ENCODE peak calls at places on chromosomes 5 and 9, in eight cellular contexts. M is Peyer's patch, P is HCT116, F is thyroid gland, I is IMR-90, Y is A549, R is GM12878, D is right lobe of liver. B is an unnamed sample.

GRCh38 chr9:37026085-37026935 is 7.8 kb downstream of the PAX5 start:
- DNase-seq in M (no peak), P (no peak), F (no peak), I (no peak), Y (no peak), R (no peak), D (no peak), B (no peak)

GRCh38 chr5:122019936-122020590 is 58.0 kb downstream of the LOX start:
- DNase-seq in M (no peak), P (no peak), F (no peak), I (peak), Y (no peak), R (no peak), D (no peak), B (no peak)

GRCh38 chr9:114588150-114588663 is 638 bp downstream of the ATP6V1G1 start:
- DNase-seq in M (no peak), P (no peak), F (peak), I (peak), Y (peak), R (no peak), D (no peak), B (no peak)

GRCh38 chr5:138180183-138180782 is 1.4 kb downstream of the KIF20A start:
- DNase-seq in M (no peak), P (peak), F (no peak), I (peak), Y (peak), R (peak), D (no peak), B (no peak)

GRCh38 chr9:113692264-113692663 is 183.8 kb upstream of the ZNF618 start:
- DNase-seq in M (no peak), P (no peak), F (no peak), I (no peak), Y (no peak), R (no peak), D (no peak), B (no peak)

GRCh38 chr5:69113851-69114250 is 20.0 kb downstream of the SLC30A5 start:
- DNase-seq in M (no peak), P (no peak), F (no peak), I (no peak), Y (no peak), R (no peak), D (no peak), B (no peak)

GRCh38 chr5:14039063-14039462 is 94.6 kb upstream of the DNAH5 start:
- DNase-seq in M (no peak), P (peak), F (no peak), I (peak), Y (peak), R (no peak), D (no peak), B (no peak)

GRCh38 chr5:88663793-88664216 is 219.2 kb downstream of the MEF2C start:
- DNase-seq in M (no peak), P (no peak), F (no peak), I (no peak), Y (no peak), R (no peak), D (no peak), B (no peak)

GRCh38 chr5:155529366-155529765 is 515.8 kb downstream of the KIF4B start:
- DNase-seq in M (no peak), P (no peak), F (no peak), I (no peak), Y (no peak), R (no peak), D (no peak), B (no peak)

GRCh38 chr5:10726179-10726912 is 34.7 kb downstream of the DAP start:
- DNase-seq in M (no peak), P (no peak), F (no peak), I (peak), Y (no peak), R (no peak), D (no peak), B (no peak)

GRCh38 chr5:10725636-10726035 is 35.4 kb downstream of the DAP start:
- DNase-seq in M (no peak), P (no peak), F (no peak), I (no peak), Y (no peak), R (no peak), D (no peak), B (no peak)

GRCh38 chr5:10723519-10723918 is 37.5 kb downstream of the DAP start:
- DNase-seq in M (no peak), P (no peak), F (no peak), I (no peak), Y (no peak), R (no peak), D (no peak), B (no peak)

GRCh38 chr5:10726913-10727517 is 34.0 kb downstream of the DAP start:
- DNase-seq in M (peak), P (no peak), F (no peak), I (no peak), Y (no peak), R (no peak), D (no peak), B (no peak)

DNA sequence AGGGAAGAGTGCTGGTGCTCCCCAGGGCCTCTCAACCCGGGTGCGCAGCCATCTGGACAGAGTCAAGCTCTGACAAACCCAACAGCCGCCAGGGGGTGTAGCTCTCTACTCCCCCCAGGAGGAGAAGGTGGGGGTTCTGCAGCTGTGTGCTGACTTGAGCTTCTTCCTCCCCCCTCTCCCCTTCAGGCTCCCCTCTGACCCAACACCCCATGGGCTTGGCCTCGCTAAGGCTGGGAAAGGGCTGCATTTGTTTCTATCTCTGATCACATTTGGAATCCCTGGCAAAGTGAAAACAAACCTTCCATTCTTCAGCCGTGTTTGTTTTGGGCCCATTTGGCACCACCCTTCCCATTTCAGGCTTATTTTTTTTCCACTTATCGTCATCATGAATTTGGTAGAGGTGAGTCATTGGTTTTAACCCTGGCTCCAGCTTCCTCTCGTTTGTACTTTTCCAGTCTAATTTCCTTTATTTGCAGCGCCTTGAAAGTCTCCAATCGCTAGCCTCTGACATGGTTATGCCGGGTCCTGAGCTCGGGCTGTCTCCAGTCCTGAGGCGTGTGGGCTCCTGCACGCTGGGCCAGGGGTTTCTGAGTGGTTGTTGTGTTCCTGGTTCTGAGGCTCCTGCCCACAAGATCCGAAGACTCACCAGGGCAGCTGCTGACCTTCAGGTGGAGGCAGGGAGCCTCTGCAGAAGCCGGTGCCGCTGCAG is 36.1 kb downstream of the DAP start:
- DNase-seq in M (no peak), P (peak), F (peak), I (peak), Y (peak), R (no peak), D (no peak), B (peak)
- TF ChIP-seq POLR2A in M (no peak), P (no peak), F (no peak), I (no peak), Y (no peak), R (no peak), D (no peak), B (no peak)

DNA sequence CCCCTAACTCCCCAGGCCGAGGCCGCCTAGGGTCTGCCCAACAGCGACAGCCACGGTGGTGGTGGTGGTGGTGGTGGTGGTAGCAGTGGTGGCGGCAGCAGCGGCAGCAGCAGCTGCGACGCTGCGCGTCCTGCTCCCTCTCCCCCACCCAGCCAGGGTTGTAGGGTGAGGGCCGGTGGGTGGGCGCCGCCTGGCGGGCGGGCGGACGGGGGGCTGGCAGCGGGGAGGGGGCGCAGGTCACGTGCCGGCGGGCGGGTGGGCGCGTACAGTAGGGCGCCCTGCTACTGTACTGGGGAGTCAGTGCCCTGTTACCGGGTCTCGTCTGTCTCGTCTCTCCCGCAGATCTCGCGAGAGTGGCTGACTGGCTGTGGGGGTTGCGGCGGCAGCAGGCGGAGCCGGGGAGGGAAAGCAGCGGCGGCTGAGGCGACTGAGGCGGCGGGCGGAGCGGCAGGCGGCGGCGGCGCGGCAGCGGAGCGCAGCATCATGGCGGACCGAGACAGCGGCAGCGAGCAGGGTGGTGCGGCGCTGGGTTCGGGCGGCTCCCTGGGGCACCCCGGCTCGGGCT is at the start of gene PURA:
- DNase-seq in M (peak), P (peak), F (peak), I (peak), Y (peak), R (peak), D (peak), B (peak)
- TF ChIP-seq POLR2A in M (peak), P (no peak), F (peak), I (peak), Y (peak), R (peak), D (peak), B (peak)

GRCh38 chr9:128702445-128702948 is at the start of gene PKN3:
- DNase-seq in M (peak), P (peak), F (peak), I (peak), Y (peak), R (no peak), D (peak), B (peak)
- TF ChIP-seq POLR2A in M (no peak), P (peak), F (no peak), I (no peak), Y (peak), R (peak), D (peak), B (no peak)

DNA sequence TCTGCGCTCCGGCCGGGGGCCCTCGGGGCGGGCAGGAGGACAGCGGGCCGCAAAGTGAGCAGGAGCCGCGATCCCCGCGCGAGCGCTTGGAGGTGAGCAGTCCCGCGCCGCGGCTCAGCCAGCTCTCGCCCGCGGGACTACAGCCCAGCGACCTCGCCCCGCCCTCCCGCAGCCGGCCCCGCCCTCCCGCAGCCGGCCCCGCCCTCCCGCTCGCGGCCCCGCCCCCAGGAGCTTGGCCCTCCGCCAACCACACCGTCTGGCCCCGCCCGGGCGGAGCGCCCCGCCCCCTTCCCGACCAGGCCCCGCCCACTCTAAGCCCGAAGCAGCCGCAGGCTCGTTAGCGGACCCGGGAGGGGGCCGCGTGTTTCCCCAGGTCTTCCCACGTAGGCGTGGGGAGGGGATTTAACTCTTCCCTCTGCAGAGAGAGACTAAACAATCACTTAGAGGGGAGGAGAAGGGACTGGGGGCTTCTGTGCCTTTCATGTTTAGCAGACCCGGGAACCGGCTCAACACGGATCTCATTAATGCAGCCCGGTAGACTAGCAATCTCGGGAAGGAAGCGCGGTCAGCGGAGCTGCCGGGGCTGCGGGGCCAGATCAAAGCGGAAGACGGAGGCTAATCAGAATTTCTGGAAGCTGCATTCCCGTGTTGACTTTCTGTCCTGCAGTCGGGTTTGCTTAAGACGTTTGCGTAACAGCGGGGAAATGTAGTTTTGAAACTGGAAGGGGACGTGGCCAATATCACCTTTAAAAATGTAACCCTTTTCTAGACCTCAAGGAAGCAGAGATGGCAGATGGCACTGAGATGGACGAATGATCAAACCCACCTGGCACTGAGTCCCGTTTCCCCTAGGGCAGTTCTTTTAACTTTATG is at the start of gene MYO10:
- DNase-seq in M (peak), P (no peak), F (peak), I (peak), Y (peak), R (no peak), D (peak), B (peak)
- TF ChIP-seq POLR2A in M (peak), P (peak), F (peak), I (peak), Y (peak), R (no peak), D (peak), B (peak)

GRCh38 chr9:110254500-110254899 is 1.8 kb downstream of the TXN start:
- DNase-seq in M (no peak), P (no peak), F (no peak), I (no peak), Y (no peak), R (no peak), D (no peak), B (no peak)

GRCh38 chr9:110256142-110256391 is 240 bp downstream of the TXN start:
- DNase-seq in M (no peak), P (no peak), F (no peak), I (no peak), Y (no peak), R (no peak), D (no peak), B (no peak)

GRCh38 chr9:110256392-110257096 is at the start of gene TXN:
- DNase-seq in M (peak), P (peak), F (peak), I (peak), Y (peak), R (peak), D (peak), B (peak)

GRCh38 chr9:110255064-110255416 is 1.3 kb downstream of the TXN start:
- DNase-seq in M (no peak), P (no peak), F (peak), I (no peak), Y (no peak), R (no peak), D (peak), B (peak)

GRCh38 chr9:110255417-110256141 is 728 bp downstream of the TXN start:
- DNase-seq in M (peak), P (no peak), F (peak), I (peak), Y (peak), R (no peak), D (peak), B (peak)
- TF ChIP-seq POLR2A in M (peak), P (no peak), F (no peak), I (no peak), Y (no peak), R (peak), D (peak), B (peak)

GRCh38 chr5:61162010-61162831 is at the start of gene SMIM15:
- DNase-seq in M (peak), P (peak), F (peak), I (peak), Y (peak), R (peak), D (peak), B (peak)
- TF ChIP-seq POLR2A in M (peak), P (peak), F (no peak), I (peak), Y (peak), R (peak), D (peak), B (peak)

GRCh38 chr5:141637693-141638419 is 1.1 kb downstream of the RELL2 start:
- DNase-seq in M (peak), P (no peak), F (peak), I (peak), Y (peak), R (no peak), D (peak), B (peak)
- TF ChIP-seq POLR2A in M (no peak), P (no peak), F (no peak), I (no peak), Y (no peak), R (peak), D (no peak), B (no peak)

GRCh38 chr9:136762915-136763648 is 1.2 kb downstream of the LCN15 start:
- DNase-seq in M (peak), P (peak), F (no peak), I (no peak), Y (peak), R (no peak), D (no peak), B (peak)
- TF ChIP-seq POLR2A in M (no peak), P (no peak), F (no peak), I (no peak), Y (peak), R (no peak), D (no peak), B (no peak)

DNA sequence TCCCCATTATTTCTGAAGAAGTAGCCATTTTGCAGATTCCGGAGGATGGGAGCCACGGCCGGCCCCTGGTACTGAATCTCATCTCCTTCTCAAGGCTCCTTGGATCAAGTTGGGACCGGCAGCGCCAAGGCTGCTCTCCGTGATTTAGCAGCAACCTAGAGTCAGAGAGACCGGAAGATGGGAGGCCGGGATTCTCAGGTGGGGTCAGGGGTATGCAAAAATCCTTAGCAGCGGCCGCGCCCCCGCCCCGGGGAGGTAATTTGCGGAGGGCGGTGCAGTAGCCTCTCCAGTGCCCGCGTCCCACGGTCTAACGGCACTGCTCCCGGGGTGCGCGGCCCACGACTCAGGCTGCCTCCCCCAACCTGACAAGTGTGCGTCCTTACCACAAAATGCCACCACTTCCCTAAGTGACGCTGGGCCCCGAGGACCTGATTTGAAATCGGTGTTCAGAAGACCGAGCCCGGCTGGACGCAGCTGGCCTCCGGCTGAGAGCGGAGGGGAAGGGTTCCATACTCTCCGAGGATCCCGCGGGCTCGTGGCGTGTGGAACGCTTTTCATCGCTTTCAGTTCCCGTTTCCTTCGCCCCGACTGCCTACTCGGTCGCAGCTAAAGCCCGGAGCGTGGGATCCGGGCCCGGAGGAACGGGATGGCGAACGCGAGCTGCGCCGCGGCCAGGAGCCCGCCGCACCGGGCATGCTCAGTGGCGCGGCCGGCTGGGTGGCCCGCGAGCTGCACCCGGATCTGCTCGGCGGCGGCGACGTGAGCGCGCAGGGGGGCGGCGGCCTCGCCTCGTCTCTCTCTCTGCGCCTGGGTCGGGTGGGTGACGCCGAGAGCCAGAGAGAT is at the start of gene SCAMP1:
- DNase-seq in M (peak), P (peak), F (peak), I (peak), Y (peak), R (peak), D (peak), B (peak)
- TF ChIP-seq POLR2A in M (peak), P (peak), F (peak), I (peak), Y (peak), R (peak), D (peak), B (peak)